ENCODE peak calls at places on chromosomes 5 and 9, in five cellular contexts. One of them, this sample, is unnamed.

GRCh38 chr5:14417232-14417730 is 164.3 kb upstream of the OTULINL start:
- DNase-seq in GM04504: no peak
- DNase-seq in GM03348: peak; percentile 64
- DNase-seq in NCI-H460: no peak
- DNase-seq in MV-4-11: no peak
- DNase-seq in this sample: peak; percentile 49

GRCh38 chr5:1506242-1507015 is 17.3 kb downstream of the LPCAT1 start:
- DNase-seq in NCI-H460: no peak
- DNase-seq in MV-4-11: no peak
- DNase-seq in GM04504: no peak
- DNase-seq in GM03348: no peak
- DNase-seq in this sample: no peak

GRCh38 chr5:124596595-124597388 is 149.6 kb downstream of the ZNF608 start:
- DNase-seq in GM04504: peak; percentile 35
- DNase-seq in MV-4-11: peak; percentile 51
- DNase-seq in NCI-H460: peak; percentile 43
- DNase-seq in GM03348: peak; percentile 59
- DNase-seq in this sample: no peak

GRCh38 chr9:3863114-3863528 is 337.3 kb upstream of the RFX3 start:
- DNase-seq in GM04504: peak; percentile 86
- DNase-seq in GM03348: peak; percentile 66
- DNase-seq in NCI-H460: no peak
- DNase-seq in MV-4-11: no peak
- DNase-seq in this sample: peak; percentile 92

GRCh38 chr5:131957721-131958483 is 12.4 kb upstream of the MEIKIN start:
- DNase-seq in GM03348: no peak
- DNase-seq in NCI-H460: no peak
- DNase-seq in MV-4-11: no peak
- DNase-seq in GM04504: no peak
- DNase-seq in this sample: no peak

GRCh38 chr5:41629897-41630296 is 119.5 kb upstream of the PLCXD3 start:
- DNase-seq in NCI-H460: no peak
- DNase-seq in GM03348: no peak
- DNase-seq in MV-4-11: no peak
- DNase-seq in GM04504: no peak
- DNase-seq in this sample: no peak

GRCh38 chr9:2159521-2160417 is 144.6 kb downstream of the SMARCA2 start:
- DNase-seq in GM03348: no peak
- DNase-seq in MV-4-11: no peak
- DNase-seq in GM04504: no peak
- DNase-seq in NCI-H460: no peak
- DNase-seq in this sample: no peak

GRCh38 chr5:177425196-177425800 is 1.2 kb upstream of the GRK6 start:
- DNase-seq in NCI-H460: no peak
- DNase-seq in MV-4-11: no peak
- DNase-seq in GM04504: no peak
- DNase-seq in GM03348: no peak
- DNase-seq in this sample: no peak

GRCh38 chr5:87900419-87900818 is 368.2 kb downstream of the TMEM161B start:
- DNase-seq in GM03348: no peak
- DNase-seq in MV-4-11: no peak
- DNase-seq in GM04504: no peak
- DNase-seq in NCI-H460: no peak
- DNase-seq in this sample: no peak

GRCh38 chr9:113468716-113469448 is 5.4 kb downstream of the RGS3 start:
- DNase-seq in GM03348: peak; percentile 13
- DNase-seq in MV-4-11: no peak
- DNase-seq in GM04504: no peak
- DNase-seq in NCI-H460: no peak
- DNase-seq in this sample: no peak

GRCh38 chr5:181219262-181220177 is 3.6 kb upstream of the TRIM41 start:
- DNase-seq in NCI-H460: no peak
- DNase-seq in GM03348: no peak
- DNase-seq in MV-4-11: no peak
- DNase-seq in GM04504: no peak
- DNase-seq in this sample: no peak

GRCh38 chr9:126114850-126115460 is 211.7 kb upstream of the MVB12B start:
- DNase-seq in GM04504: no peak
- DNase-seq in GM03348: no peak
- DNase-seq in MV-4-11: no peak
- DNase-seq in NCI-H460: no peak
- DNase-seq in this sample: no peak

GRCh38 chr9:70049672-70050271 is 6.1 kb downstream of the MAMDC2 start:
- DNase-seq in GM04504: peak; percentile 31
- DNase-seq in MV-4-11: no peak
- DNase-seq in GM03348: peak; percentile 73
- DNase-seq in NCI-H460: no peak
- DNase-seq in this sample: no peak